ENCODE peak calls at places on chromosomes 7 and 10, in eight cellular contexts. P is NCI-H1092; O is SHP77 treated with DMSO at 0.1 percent for 48 hours; E is H9; C is CD8-positive, alpha-beta memory T cell; Y is A172; L is RPMI7951; X is foreskin fibroblast. G is an unnamed sample.
A peak's percentile ranks its signal among the peaks of the same experiment; 100 is the strongest.

GRCh38 chr10:118918689-118919088 is 110.8 kb upstream of the NANOS1 start:
- DNase-seq in P (no peak), O (no peak), E (no peak), C (no peak), Y (no peak), L (no peak), X (no peak), G (no peak)

GRCh38 chr10:98488669-98489430 is 42.1 kb upstream of the HPS1 start:
- DNase-seq in P (no peak), O (no peak), E (no peak), C (no peak), Y (no peak), L (no peak), X (peak; percentile 30), G (no peak)

GRCh38 chr7:129828989-129829676 is 123.6 kb downstream of the UBE2H start:
- DNase-seq in P (no peak), O (no peak), E (peak; percentile 44), C (no peak), Y (peak; percentile 40), L (no peak), X (no peak), G (no peak)

GRCh38 chr7:12257582-12257981 is 46.5 kb downstream of the TMEM106B start:
- DNase-seq in P (no peak), O (no peak), E (no peak), C (peak; percentile 76), Y (peak; percentile 56), L (peak; percentile 74), X (peak; percentile 10), G (no peak)

GRCh38 chr7:149880871-149881301 is 7.1 kb downstream of the ATP6V0E2 start:
- DNase-seq in P (no peak), O (no peak), E (peak; percentile 18), C (no peak), Y (no peak), L (no peak), X (no peak), G (peak; percentile 86)

GRCh38 chr7:7978860-7979259 is 10.3 kb downstream of the GLCCI1 start:
- DNase-seq in P (no peak), O (no peak), E (no peak), C (no peak), Y (no peak), L (no peak), X (no peak), G (no peak)

GRCh38 chr10:43192824-43193223 is 54.6 kb downstream of the CSGALNACT2 start:
- DNase-seq in P (no peak), O (no peak), E (peak; percentile 24), C (no peak), Y (no peak), L (no peak), X (no peak), G (no peak)

GRCh38 chr10:61567729-61568128 is 95.0 kb upstream of the CABCOCO1 start:
- DNase-seq in P (no peak), O (no peak), E (no peak), C (no peak), Y (no peak), L (no peak), X (no peak), G (no peak)

GRCh38 chr10:75717126-75717916 is 285.9 kb downstream of the LRMDA start:
- DNase-seq in P (no peak), O (no peak), E (no peak), C (no peak), Y (no peak), L (peak; percentile 21), X (no peak), G (no peak)

GRCh38 chr10:11805792-11806191 is 17.4 kb upstream of the PROSER2 start:
- DNase-seq in P (no peak), O (no peak), E (no peak), C (no peak), Y (no peak), L (no peak), X (no peak), G (no peak)

G was measured in left ventricle myocardium superior.